ENCODE peak calls at places on chromosome 4, in ten cellular contexts. U, K, L, R, Z, Q, C, M, G and F are unnamed samples.

GRCh38 chr4:125013891-125014290 is 300.9 kb upstream of the FAT4 start:
- DNase-seq in Q (no peak), C (peak), M (peak), G (no peak), L (no peak), Z (no peak), U (no peak), K (no peak), R (no peak), F (no peak)

GRCh38 chr4:158208931-158209640 is 1.2 kb upstream of the TMEM144 start:
- DNase-seq in Z (no peak), K (peak), Q (no peak), R (peak), M (no peak), L (no peak), C (peak), G (no peak), U (no peak), F (no peak)

GRCh38 chr4:123433573-123433972 is 37.0 kb downstream of the SPRY1 start:
- DNase-seq in U (no peak), M (no peak), R (no peak), G (no peak), Z (no peak), C (no peak), K (no peak), Q (no peak), L (no peak), F (no peak)

GRCh38 chr4:16788893-16789292 is 109.6 kb downstream of the LDB2 start:
- DNase-seq in M (no peak), G (no peak), U (no peak), R (no peak), L (no peak), Z (no peak), Q (no peak), C (no peak), K (no peak), F (no peak)

GRCh38 chr4:86660407-86660806 is 66.3 kb downstream of the PTPN13 start:
- DNase-seq in K (no peak), M (no peak), L (no peak), Z (no peak), R (no peak), C (no peak), Q (no peak), G (no peak), U (no peak), F (no peak)

GRCh38 chr4:123444298-123444731 is 47.7 kb downstream of the SPRY1 start:
- DNase-seq in M (peak), Q (no peak), Z (peak), U (peak), L (peak), C (peak), G (peak), K (peak), R (peak), F (no peak)

GRCh38 chr4:182883351-182883750 is 33.8 kb downstream of the DCTD start:
- DNase-seq in M (no peak), K (no peak), L (no peak), R (no peak), U (no peak), G (no peak), Q (no peak), Z (no peak), C (no peak), F (no peak)

GRCh38 chr4:48047421-48047844 is 30.9 kb downstream of the NIPAL1 start:
- DNase-seq in M (no peak), U (no peak), C (peak), R (peak), K (peak), L (peak), Q (no peak), Z (peak), G (peak), F (no peak)

GRCh38 chr4:20333141-20333690 is 81.5 kb downstream of the SLIT2 start:
- DNase-seq in Z (no peak), U (no peak), Q (no peak), L (no peak), M (no peak), R (no peak), K (no peak), G (no peak), C (no peak), F (no peak)

GRCh38 chr4:56728512-56728911 is 47.4 kb upstream of the HOPX start:
- DNase-seq in Z (no peak), G (no peak), R (peak), K (peak), M (peak), Q (no peak), C (peak), U (peak), L (no peak), F (peak)

GRCh38 chr4:86155766-86156165 is 204.1 kb downstream of the MAPK10 start:
- DNase-seq in Q (no peak), U (no peak), K (no peak), R (no peak), G (no peak), C (no peak), Z (no peak), L (no peak), M (no peak), F (peak)

GRCh38 chr4:184313710-184314659 is 96.3 kb upstream of the ENPP6 start:
- DNase-seq in L (no peak), G (no peak), Z (no peak), C (no peak), M (no peak), U (no peak), R (no peak), K (peak), Q (no peak), F (no peak)

GRCh38 chr4:101283436-101283835 is 63.9 kb downstream of the PPP3CA start:
- DNase-seq in C (no peak), L (no peak), M (no peak), G (no peak), Z (no peak), R (no peak), Q (no peak), K (peak), U (no peak), F (no peak)

GRCh38 chr4:184293552-184293951 is 75.9 kb upstream of the ENPP6 start:
- DNase-seq in Z (no peak), G (no peak), Q (no peak), R (no peak), U (no peak), M (no peak), C (peak), L (no peak), K (peak), F (no peak)

GRCh38 chr4:141610365-141610764 is 26.0 kb upstream of the IL15 start:
- DNase-seq in L (no peak), U (no peak), Z (no peak), R (no peak), G (no peak), C (no peak), Q (no peak), M (no peak), K (no peak), F (no peak)

GRCh38 chr4:82618321-82618720 is 56.5 kb upstream of the TMEM150C start:
- DNase-seq in Q (no peak), Z (no peak), K (no peak), C (peak), R (no peak), U (no peak), G (no peak), M (peak), L (no peak), F (no peak)

GRCh38 chr4:4327652-4328121 is 37.6 kb downstream of the ZBTB49 start:
- DNase-seq in C (peak), G (no peak), K (peak), M (no peak), Q (no peak), Z (no peak), R (no peak), U (peak), L (no peak), F (peak)

GRCh38 chr4:552059-552458 is 24.0 kb downstream of the TMEM271 start:
- DNase-seq in C (no peak), M (no peak), L (no peak), Z (no peak), Q (no peak), G (no peak), K (no peak), U (no peak), R (no peak), F (no peak)

GRCh38 chr4:9762823-9763475 is 18.5 kb upstream of the DRD5 start:
- DNase-seq in K (peak), L (peak), Z (no peak), Q (no peak), G (peak), M (peak), U (peak), R (peak), C (peak), F (peak)

GRCh38 chr4:11271263-11271662 is 157.4 kb downstream of the HS3ST1 start:
- DNase-seq in L (no peak), U (no peak), Z (no peak), R (no peak), Q (no peak), K (no peak), M (no peak), G (no peak), C (no peak), F (no peak)

GRCh38 chr4:19547463-19547862 is 704.2 kb upstream of the SLIT2 start:
- DNase-seq in G (no peak), M (no peak), Q (no peak), U (no peak), R (no peak), C (no peak), K (no peak), L (no peak), Z (no peak), F (no peak)